ENCODE peak calls at places on chromosomes 11 and 22, in nine cellular contexts. I is IMR-90; J is heart left ventricle; Q is PC-9; O is sigmoid colon; P is tibial artery; L is A673; Z is body of pancreas; N is CD8-positive, alpha-beta T cell. R is an unnamed sample. For H3K36me3 and H3K27me3, the result is how much of the 10 kb centered on the place peaks cover.

GRCh38 chr11:35121326-35121865 is 17.6 kb upstream of the CD44 start:
- DNase-seq in I (no peak), J (no peak), Q (no peak), O (no peak), P (no peak), L (no peak), Z (no peak), N (no peak), R (no peak)

GRCh38 chr11:1874406-1875092 is 17.1 kb downstream of the PRR33 start:
- DNase-seq in I (no peak), J (peak), Q (no peak), O (peak), P (no peak), L (no peak), Z (no peak), N (no peak), R (no peak)

GRCh38 chr11:107043242-107043991 is 25.1 kb upstream of the GUCY1A2 start:
- DNase-seq in I (peak), J (no peak), Q (peak), O (no peak), P (no peak), L (no peak), Z (no peak), N (no peak), R (peak)

GRCh38 chr11:96869207-96869606 is 479.4 kb downstream of the JRKL start:
- DNase-seq in I (no peak), J (no peak), Q (no peak), O (no peak), P (no peak), L (no peak), Z (no peak), N (no peak), R (no peak)

GRCh38 chr11:109046284-109046992 is 375.6 kb upstream of the C11orf87 start:
- DNase-seq in I (no peak), J (no peak), Q (no peak), O (no peak), P (no peak), L (no peak), Z (no peak), N (no peak), R (no peak)

GRCh38 chr11:61869636-61870428 is 21.5 kb downstream of the FADS3 start:
- DNase-seq in I (no peak), J (no peak), Q (no peak), O (no peak), P (no peak), L (no peak), Z (no peak), N (no peak), R (no peak)

GRCh38 chr22:40156001-40156516 is 21.7 kb upstream of the TNRC6B start:
- DNase-seq in I (peak), J (no peak), Q (peak), O (no peak), P (no peak), L (no peak), Z (peak), N (no peak), R (no peak)

GRCh38 chr22:40235418-40235817 is 57.7 kb downstream of the TNRC6B start:
- DNase-seq in I (no peak), J (no peak), Q (no peak), O (no peak), P (no peak), L (peak), Z (no peak), N (no peak), R (no peak)

GRCh38 chr11:113664069-113664980 is 41.8 kb downstream of the TMPRSS5 start:
- DNase-seq in I (peak), J (no peak), Q (peak), O (no peak), P (no peak), L (peak), Z (no peak), N (no peak), R (peak)

GRCh38 chr22:48335442-48336139 is 1492.1 kb downstream of the BRD1 start:
- DNase-seq in I (no peak), J (no peak), Q (no peak), O (no peak), P (no peak), L (no peak), Z (no peak), N (no peak), R (no peak)

GRCh38 chr11:62233730-62234129 is 8.3 kb upstream of the SCGB1D2 start:
- DNase-seq in I (no peak), J (no peak), Q (no peak), O (no peak), P (no peak), L (no peak), Z (no peak), N (no peak), R (no peak)

GRCh38 chr22:49976439-49977175 is 16.0 kb downstream of the PIM3 start:
- DNase-seq in I (no peak), J (no peak), Q (no peak), O (no peak), P (peak), L (peak), Z (no peak), N (no peak), R (no peak)

GRCh38 chr11:72583177-72583553 is 91.1 kb downstream of the PDE2A start:
- DNase-seq in I (no peak), J (no peak), Q (no peak), O (peak), P (peak), L (no peak), Z (no peak), N (no peak), R (no peak)

GRCh38 chr11:17526931-17527660 is 17.1 kb downstream of the USH1C start:
- DNase-seq in I (no peak), J (no peak), Q (no peak), O (no peak), P (no peak), L (no peak), Z (no peak), N (no peak), R (no peak)

GRCh38 chr11:251550-251949 is 14.8 kb downstream of the PSMD13 start:
- DNase-seq in I (no peak), J (no peak), Q (no peak), O (no peak), P (no peak), L (no peak), Z (no peak), N (no peak), R (no peak)

GRCh38 chr11:35141538-35141937 is 2.6 kb downstream of the CD44 start:
- DNase-seq in I (no peak), J (peak), Q (peak), O (peak), P (peak), L (no peak), Z (peak), N (peak), R (no peak)

GRCh38 chr11:69000831-69001245 is 12.2 kb downstream of the MRGPRF start:
- DNase-seq in I (peak), J (no peak), Q (peak), O (peak), P (peak), L (peak), Z (no peak), N (no peak), R (peak)

GRCh38 chr11:41954034-41954433 is 494.6 kb upstream of the LRRC4C start:
- DNase-seq in I (no peak), J (no peak), Q (no peak), O (no peak), P (no peak), L (peak), Z (no peak), N (no peak), R (peak)

GRCh38 chr11:94675788-94676187 is 92.4 kb upstream of the AMOTL1 start:
- DNase-seq in I (peak), J (no peak), Q (no peak), O (no peak), P (no peak), L (no peak), Z (no peak), N (no peak), R (no peak)

GRCh38 chr11:94674005-94674491 is 94.1 kb upstream of the AMOTL1 start:
- DNase-seq in I (no peak), J (peak), Q (no peak), O (no peak), P (no peak), L (no peak), Z (no peak), N (no peak), R (no peak)

GRCh38 chr11:94673353-94673752 is 94.8 kb upstream of the AMOTL1 start:
- DNase-seq in I (no peak), J (no peak), Q (no peak), O (no peak), P (no peak), L (no peak), Z (no peak), N (no peak), R (no peak)

GRCh38 chr11:94676769-94677168 is 91.4 kb upstream of the AMOTL1 start:
- DNase-seq in I (no peak), J (no peak), Q (no peak), O (no peak), P (no peak), L (no peak), Z (no peak), N (no peak), R (no peak)

DNA sequence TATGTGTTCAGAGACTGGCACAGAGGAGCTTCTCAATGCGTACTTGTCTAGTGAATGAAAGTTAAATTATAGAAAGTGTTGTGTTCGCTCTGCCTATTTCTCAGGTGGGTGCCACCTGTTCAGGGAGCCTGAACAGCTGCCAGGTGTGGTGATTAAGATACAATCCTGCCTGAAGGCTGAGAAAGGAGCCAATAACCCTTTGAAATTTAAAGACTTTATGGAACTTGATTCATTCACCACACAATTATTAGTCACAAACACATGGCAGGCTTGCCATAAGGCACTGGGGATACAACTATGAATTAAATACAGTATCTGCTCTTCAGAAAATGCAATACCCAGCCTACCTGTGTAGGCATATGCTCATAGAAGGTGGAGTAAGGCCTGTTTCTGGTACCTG is 92.9 kb upstream of the AMOTL1 start:
- DNase-seq in I (no peak), J (no peak), Q (peak), O (no peak), P (no peak), L (no peak), Z (no peak), N (no peak), R (no peak)
- H3K36me3 ChIP-seq in I (under half), J (under half), Q (under half), O (under half), P (under half), L (under half), Z (under half), N (under half), R (under half)

GRCh38 chr11:120528749-120529148 is 17.2 kb downstream of the GRIK4 start:
- DNase-seq in I (no peak), J (no peak), Q (no peak), O (no peak), P (no peak), L (no peak), Z (no peak), N (no peak), R (no peak)
- H3K27me3 ChIP-seq in I (under half), J (under half), Q (half or more), O (under half), P (under half), L (under half), Z (under half), N (under half), R (under half)

GRCh38 chr11:75402002-75402773 is 2.9 kb downstream of the RPS3 start:
- DNase-seq in I (no peak), J (no peak), Q (peak), O (no peak), P (no peak), L (no peak), Z (no peak), N (no peak), R (no peak)
- TF ChIP-seq CTCF in I (no peak), J (no peak), Q (no peak), O (no peak), P (no peak), L (no peak), Z (no peak), N (no peak), R (no peak)

GRCh38 chr11:88288560-88288959 is 49.0 kb downstream of the CTSC start:
- DNase-seq in I (peak), J (no peak), Q (no peak), O (no peak), P (no peak), L (no peak), Z (no peak), N (no peak), R (no peak)

GRCh38 chr11:88282789-88283188 is 54.7 kb downstream of the CTSC start:
- DNase-seq in I (no peak), J (no peak), Q (no peak), O (no peak), P (no peak), L (no peak), Z (no peak), N (no peak), R (no peak)

GRCh38 chr11:88280673-88281316 is 56.7 kb downstream of the CTSC start:
- DNase-seq in I (no peak), J (no peak), Q (no peak), O (no peak), P (no peak), L (peak), Z (no peak), N (no peak), R (no peak)

GRCh38 chr11:88281317-88281712 is 56.2 kb downstream of the CTSC start:
- DNase-seq in I (no peak), J (no peak), Q (no peak), O (no peak), P (no peak), L (no peak), Z (no peak), N (no peak), R (no peak)

DNA sequence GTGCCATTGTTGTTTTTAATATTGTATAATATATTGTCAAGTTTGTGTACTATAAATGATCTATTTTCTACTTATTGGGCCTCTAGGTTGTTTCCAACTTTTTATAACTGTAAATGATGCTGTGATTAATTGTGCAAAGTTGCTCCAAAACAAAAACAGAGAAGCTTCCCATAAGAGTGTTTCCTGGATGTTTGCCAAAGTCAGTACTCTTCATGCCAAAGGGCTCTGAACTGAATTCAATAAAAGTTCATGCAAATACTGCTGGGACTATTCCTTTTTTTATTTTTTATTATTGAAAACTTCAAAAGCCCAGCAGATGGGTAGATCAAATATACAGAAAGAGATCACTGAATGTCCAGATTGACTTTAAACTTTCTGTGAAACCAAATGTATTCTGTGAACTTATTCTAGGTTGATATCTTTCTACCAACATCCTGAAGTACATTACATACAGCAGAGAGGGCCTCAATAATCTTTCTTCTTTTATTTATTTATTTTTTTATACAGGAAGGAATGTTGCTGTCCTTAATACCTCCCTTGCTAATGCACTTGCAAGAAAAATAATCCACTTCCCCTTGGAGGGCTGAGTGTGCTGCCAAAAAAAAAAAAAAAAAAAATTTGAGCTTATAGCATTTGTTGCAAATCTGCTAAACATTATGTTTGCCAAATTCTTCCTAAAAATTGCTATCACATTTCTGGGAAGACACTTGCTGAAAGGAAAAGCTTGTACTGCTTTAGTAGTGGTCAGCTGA is 53.1 kb downstream of the CTSC start:
- DNase-seq in I (peak), J (no peak), Q (no peak), O (no peak), P (no peak), L (no peak), Z (no peak), N (no peak), R (no peak)
- H3K36me3 ChIP-seq in I (under half), J (under half), Q (under half), O (under half), P (under half), L (under half), Z (under half), N (under half), R (under half)

DNA sequence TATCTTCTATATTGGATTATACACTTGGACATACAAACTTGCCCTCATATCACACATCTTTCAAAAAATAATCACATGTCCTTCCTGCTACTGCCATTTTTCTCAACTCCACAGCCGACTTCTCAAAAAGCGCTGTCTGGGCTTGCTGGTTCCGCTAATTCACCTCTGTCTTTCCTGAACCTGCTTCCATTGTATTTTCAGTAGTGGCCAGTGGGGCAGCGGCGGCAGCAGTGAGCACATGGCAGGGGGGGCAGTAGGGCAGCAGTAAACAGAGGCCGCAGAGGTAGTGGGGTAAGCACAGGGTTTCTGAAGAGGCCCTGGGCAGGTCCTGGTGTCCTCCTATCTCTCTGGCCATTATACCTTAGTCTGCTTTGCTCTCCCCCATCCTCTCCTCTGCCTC is 126.3 kb downstream of the RRAS2 start:
- DNase-seq in I (no peak), J (no peak), Q (no peak), O (no peak), P (no peak), L (no peak), Z (no peak), N (no peak), R (no peak)
- H3K27me3 ChIP-seq in I (under half), J (under half), Q (under half), O (under half), P (under half), L (under half), Z (under half), N (under half), R (under half)

DNA sequence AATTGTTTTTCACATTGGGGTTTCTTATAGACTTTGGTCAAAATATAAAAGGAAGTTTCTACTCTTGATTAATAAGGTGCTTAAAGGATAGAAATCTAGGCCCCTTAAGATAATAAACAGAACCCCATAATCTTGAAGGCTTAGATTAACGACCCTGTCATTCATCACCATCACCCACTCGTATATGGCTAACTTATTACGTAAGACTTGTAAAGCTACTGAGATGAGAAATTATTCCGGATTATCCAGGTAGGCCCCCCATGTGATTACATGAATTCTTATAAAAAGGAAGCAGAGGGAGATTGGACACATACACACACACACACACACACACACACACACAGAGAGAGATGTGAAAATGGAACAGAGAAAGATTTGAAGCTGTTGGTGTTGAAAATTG is 1489.2 kb upstream of the TENM4 start:
- DNase-seq in I (no peak), J (no peak), Q (no peak), O (no peak), P (no peak), L (no peak), Z (no peak), N (no peak), R (no peak)
- TF ChIP-seq CTCF in I (no peak), J (no peak), Q (no peak), O (no peak), P (no peak), L (no peak), Z (no peak), N (no peak), R (no peak)

GRCh38 chr11:88305430-88305829 is 32.1 kb downstream of the CTSC start:
- DNase-seq in I (no peak), J (no peak), Q (no peak), O (no peak), P (no peak), L (no peak), Z (no peak), N (no peak), R (no peak)

GRCh38 chr11:88306785-88307184 is 30.8 kb downstream of the CTSC start:
- DNase-seq in I (no peak), J (no peak), Q (no peak), O (no peak), P (no peak), L (no peak), Z (no peak), N (no peak), R (no peak)

GRCh38 chr11:88307749-88308425 is 29.6 kb downstream of the CTSC start:
- DNase-seq in I (no peak), J (no peak), Q (no peak), O (no peak), P (no peak), L (no peak), Z (no peak), N (no peak), R (no peak)

GRCh38 chr11:88310246-88310645 is 27.3 kb downstream of the CTSC start:
- DNase-seq in I (peak), J (no peak), Q (peak), O (no peak), P (no peak), L (no peak), Z (no peak), N (no peak), R (no peak)

GRCh38 chr11:88308576-88308975 is 29.0 kb downstream of the CTSC start:
- DNase-seq in I (no peak), J (no peak), Q (no peak), O (no peak), P (no peak), L (peak), Z (no peak), N (no peak), R (no peak)
- H3K36me3 ChIP-seq in I (under half), J (under half), Q (under half), O (under half), P (under half), L (under half), Z (under half), N (under half), R (under half)

GRCh38 chr22:44999687-45000086 is 10.1 kb downstream of the PHF21B start:
- DNase-seq in I (no peak), J (no peak), Q (no peak), O (no peak), P (no peak), L (peak), Z (no peak), N (no peak), R (no peak)

GRCh38 chr22:44998296-44998695 is 11.5 kb downstream of the PHF21B start:
- DNase-seq in I (no peak), J (no peak), Q (no peak), O (no peak), P (no peak), L (no peak), Z (no peak), N (no peak), R (no peak)

GRCh38 chr22:44997060-44997459 is 12.7 kb downstream of the PHF21B start:
- DNase-seq in I (no peak), J (no peak), Q (no peak), O (no peak), P (no peak), L (no peak), Z (no peak), N (no peak), R (no peak)

GRCh38 chr22:44999231-44999630 is 10.6 kb downstream of the PHF21B start:
- DNase-seq in I (no peak), J (no peak), Q (no peak), O (no peak), P (no peak), L (no peak), Z (no peak), N (no peak), R (no peak)

GRCh38 chr22:45001653-45002052 is 8.2 kb downstream of the PHF21B start:
- DNase-seq in I (no peak), J (no peak), Q (no peak), O (no peak), P (no peak), L (no peak), Z (no peak), N (no peak), R (no peak)
- H3K27me3 ChIP-seq in I (under half), J (under half), Q (half or more), O (under half), P (under half), L (under half), Z (under half), N (under half), R (under half)

DNA sequence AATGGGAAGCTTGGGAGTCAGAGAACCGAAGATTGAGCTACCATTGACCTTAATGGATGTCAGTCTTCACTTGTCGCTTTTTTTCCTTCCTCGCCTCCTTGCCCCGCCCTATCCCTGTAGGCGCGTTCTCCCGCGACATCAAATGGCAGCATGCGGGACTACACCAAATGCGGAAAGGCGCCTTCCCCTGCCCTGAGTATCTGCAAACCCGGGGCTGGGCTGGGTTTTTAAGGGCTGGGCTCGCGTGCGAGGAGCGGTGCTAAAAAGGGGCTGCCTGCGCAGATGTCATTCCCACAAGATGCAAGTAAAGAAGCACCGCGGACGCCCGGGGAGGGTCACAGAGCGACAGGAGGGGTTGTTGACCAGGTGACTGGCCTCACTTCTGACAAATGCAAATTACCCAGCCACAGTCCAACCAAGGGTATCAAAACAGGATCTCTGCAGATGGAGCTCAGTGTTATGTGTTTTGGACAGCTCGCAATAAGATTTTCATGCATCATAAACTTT is 4.7 kb upstream of the FAM111B start:
- DNase-seq in I (peak), J (peak), Q (no peak), O (peak), P (peak), L (peak), Z (peak), N (no peak), R (no peak)
- TF ChIP-seq CTCF in I (peak), J (no peak), Q (no peak), O (peak), P (peak), L (peak), Z (peak), N (no peak), R (peak)